ENCODE peak calls at places on chromosomes 2 and 18, in ten cellular contexts. A, C, W, X, O, U, I, Z, L and T are unnamed samples.

GRCh38 chr2:9002637-9003365 is 683 bp downstream of the MBOAT2 start:
- DNase-seq in A (no peak), C (no peak), W (peak; percentile 48), X (peak; percentile 4), O (peak; percentile 17), U (peak; percentile 29), I (no peak), Z (peak; percentile 63), L (peak; percentile 11), T (no peak)

GRCh38 chr2:28375236-28375635 is 17.4 kb upstream of the FOSL2 start:
- DNase-seq in A (no peak), C (no peak), W (no peak), X (no peak), O (no peak), U (no peak), I (no peak), Z (no peak), L (no peak), T (no peak)

GRCh38 chr2:238706673-238707072 is 141.2 kb upstream of the TWIST2 start:
- DNase-seq in A (no peak), C (no peak), W (no peak), X (no peak), O (no peak), U (no peak), I (no peak), Z (no peak), L (no peak), T (no peak)

GRCh38 chr2:224584111-224584764 is 925 bp downstream of the CUL3 start:
- DNase-seq in A (no peak), C (no peak), W (peak; percentile 5), X (no peak), O (peak; percentile 36), U (peak; percentile 17), I (peak; percentile 18), Z (peak; percentile 68), L (peak; percentile 43), T (no peak)

GRCh38 chr2:236600892-236601291 is 31.3 kb downstream of the ACKR3 start:
- DNase-seq in A (no peak), C (no peak), W (peak; percentile 87), X (no peak), O (no peak), U (no peak), I (no peak), Z (no peak), L (no peak), T (no peak)

GRCh38 chr2:206164261-206164862 is 4.7 kb downstream of the EEF1B2 start:
- DNase-seq in A (no peak), C (no peak), W (no peak), X (no peak), O (peak; percentile 44), U (peak; percentile 61), I (peak; percentile 48), Z (no peak), L (peak; percentile 23), T (peak; percentile 21)

GRCh38 chr2:132374551-132374950 is 42.1 kb upstream of the GPR39 start:
- DNase-seq in A (no peak), C (no peak), W (no peak), X (no peak), O (peak; percentile 81), U (no peak), I (no peak), Z (peak; percentile 66), L (no peak), T (peak; percentile 32)

GRCh38 chr2:223970343-223971128 is 13.3 kb downstream of the MRPL44 start:
- DNase-seq in A (no peak), C (peak; percentile 12), W (peak; percentile 11), X (no peak), O (peak; percentile 55), U (peak; percentile 61), I (peak; percentile 60), Z (no peak), L (peak; percentile 46), T (peak; percentile 36)

GRCh38 chr2:108320326-108320932 is 31.7 kb downstream of the SULT1C2 start:
- DNase-seq in A (no peak), C (no peak), W (no peak), X (no peak), O (no peak), U (no peak), I (no peak), Z (no peak), L (no peak), T (no peak)

GRCh38 chr18:24009246-24009645 is 5.3 kb upstream of the TTC39C start:
- DNase-seq in A (no peak), C (no peak), W (no peak), X (no peak), O (no peak), U (no peak), I (no peak), Z (no peak), L (no peak), T (no peak)

GRCh38 chr2:139159177-139159576 is 379.0 kb upstream of the NXPH2 start:
- DNase-seq in A (no peak), C (no peak), W (no peak), X (no peak), O (no peak), U (no peak), I (no peak), Z (no peak), L (no peak), T (no peak)

GRCh38 chr18:7452331-7452730 is 114.8 kb upstream of the PTPRM start:
- DNase-seq in A (peak; percentile 72), C (no peak), W (peak; percentile 41), X (no peak), O (peak; percentile 14), U (no peak), I (no peak), Z (no peak), L (no peak), T (peak; percentile 65)

GRCh38 chr2:39247512-39247911 is 3.7 kb upstream of the CDKL4 start:
- DNase-seq in A (no peak), C (no peak), W (no peak), X (no peak), O (no peak), U (no peak), I (no peak), Z (no peak), L (no peak), T (no peak)

GRCh38 chr18:43876286-43877082 is 599.2 kb upstream of the SYT4 start:
- DNase-seq in A (no peak), C (no peak), W (no peak), X (no peak), O (peak; percentile 13), U (no peak), I (no peak), Z (no peak), L (no peak), T (no peak)

GRCh38 chr2:64831134-64831976 is 157.8 kb upstream of the SLC1A4 start:
- DNase-seq in A (peak; percentile 81), C (peak; percentile 82), W (peak; percentile 23), X (peak; percentile 72), O (peak; percentile 99), U (peak; percentile 41), I (peak; percentile 84), Z (peak; percentile 89), L (peak; percentile 71), T (peak; percentile 95)

GRCh38 chr2:61117534-61117933 is 44.5 kb upstream of the C2orf74 start:
- DNase-seq in A (no peak), C (no peak), W (no peak), X (no peak), O (peak; percentile 43), U (no peak), I (no peak), Z (no peak), L (no peak), T (no peak)

GRCh38 chr2:105866439-105867170 is 121.9 kb downstream of the NCK2 start:
- DNase-seq in A (no peak), C (no peak), W (no peak), X (no peak), O (peak; percentile 11), U (no peak), I (no peak), Z (no peak), L (no peak), T (no peak)

GRCh38 chr2:200741468-200742202 is 70.1 kb upstream of the BZW1 start:
- DNase-seq in A (no peak), C (no peak), W (no peak), X (no peak), O (no peak), U (no peak), I (no peak), Z (no peak), L (no peak), T (no peak)

GRCh38 chr2:29459445-29460179 is 344.4 kb downstream of the CLIP4 start:
- DNase-seq in A (peak; percentile 9), C (no peak), W (no peak), X (no peak), O (peak; percentile 69), U (no peak), I (no peak), Z (no peak), L (no peak), T (no peak)

GRCh38 chr18:69064063-69064462 is 266.2 kb downstream of the CCDC102B start:
- DNase-seq in A (no peak), C (no peak), W (no peak), X (no peak), O (no peak), U (no peak), I (no peak), Z (no peak), L (no peak), T (no peak)

GRCh38 chr2:39696838-39697237 is 31.1 kb downstream of the TMEM178A start:
- DNase-seq in A (peak; percentile 10), C (no peak), W (no peak), X (no peak), O (peak; percentile 63), U (no peak), I (no peak), Z (no peak), L (no peak), T (peak; percentile 30)

GRCh38 chr2:29066271-29066860 is 8.0 kb downstream of the PCARE start:
- DNase-seq in A (no peak), C (no peak), W (no peak), X (no peak), O (no peak), U (no peak), I (no peak), Z (no peak), L (no peak), T (no peak)

GRCh38 chr18:22282311-22283235 is 113.2 kb downstream of the GATA6 start:
- DNase-seq in A (peak; percentile 27), C (peak; percentile 11), W (no peak), X (no peak), O (peak; percentile 93), U (no peak), I (no peak), Z (no peak), L (no peak), T (peak; percentile 78)

GRCh38 chr2:203177361-203177760 is 61.5 kb upstream of the CYP20A1 start:
- DNase-seq in A (no peak), C (no peak), W (no peak), X (no peak), O (no peak), U (no peak), I (no peak), Z (no peak), L (no peak), T (no peak)

GRCh38 chr18:24560511-24560981 is 100.1 kb downstream of the HRH4 start:
- DNase-seq in A (no peak), C (no peak), W (no peak), X (no peak), O (peak; percentile 9), U (no peak), I (no peak), Z (no peak), L (no peak), T (no peak)